ENCODE peak calls at places on chromosomes 16 and 17, in six cellular contexts. K, U, W, S, O and I are unnamed samples.

GRCh38 chr17:45227631-45228120 is 6.0 kb downstream of the FMNL1 start:
- DNase-seq in K (no peak), S (no peak), O (peak; percentile 32), U (no peak), W (no peak), I (no peak)

GRCh38 chr17:28907052-28907438 is 4.2 kb upstream of the DHRS13 start:
- DNase-seq in O (no peak), S (peak; percentile 34), W (no peak), U (no peak), K (no peak), I (no peak)

GRCh38 chr16:67184453-67185002 is 765 bp upstream of the MATCAP1 start:
- DNase-seq in U (no peak), S (no peak), O (no peak), K (no peak), W (no peak), I (no peak)

GRCh38 chr17:45261577-45262515 is at the start of gene SPATA32:
- DNase-seq in O (peak; percentile 58), S (peak; percentile 74), W (peak; percentile 41), K (peak; percentile 31), U (peak; percentile 67), I (peak; percentile 43)

GRCh38 chr17:1882836-1883235 is 53.0 kb downstream of the RPA1 start:
- DNase-seq in S (no peak), K (peak; percentile 47), U (peak; percentile 28), O (peak; percentile 24), W (no peak), I (peak; percentile 45)

GRCh38 chr17:8173871-8174322 is 2.3 kb downstream of the TMEM107 start:
- DNase-seq in W (no peak), O (no peak), S (no peak), U (no peak), K (no peak), I (no peak)

GRCh38 chr17:47703191-47703591 is 9.2 kb downstream of the TBKBP1 start:
- DNase-seq in K (no peak), W (no peak), S (no peak), U (no peak), O (peak; percentile 61), I (no peak)

GRCh38 chr17:12528036-12528435 is 137.7 kb upstream of the MYOCD start:
- DNase-seq in S (no peak), U (no peak), W (no peak), O (no peak), K (no peak), I (no peak)

GRCh38 chr16:59941581-59941980 is 1207.5 kb upstream of the GOT2 start:
- DNase-seq in U (no peak), W (no peak), S (no peak), K (no peak), O (no peak), I (no peak)

GRCh38 chr16:31143036-31143888 is 6.6 kb downstream of the PRSS36 start:
- DNase-seq in O (no peak), K (no peak), S (peak; percentile 75), W (no peak), U (no peak), I (no peak)

GRCh38 chr16:4700997-4701743 is 7.8 kb downstream of the NUDT16L1 start:
- DNase-seq in S (no peak), W (no peak), K (no peak), U (no peak), O (no peak), I (no peak)

GRCh38 chr16:66874079-66874775 is 6.1 kb upstream of the PDP2 start:
- DNase-seq in O (peak; percentile 13), K (no peak), S (no peak), W (no peak), U (no peak), I (no peak)

GRCh38 chr17:78124081-78124835 is 4.3 kb downstream of the TMC6 start:
- DNase-seq in W (no peak), K (no peak), S (no peak), O (peak; percentile 15), U (no peak), I (no peak)

GRCh38 chr16:1470543-1471251 is 4.1 kb downstream of the CLCN7 start:
- DNase-seq in W (no peak), K (no peak), S (no peak), U (no peak), O (no peak), I (peak; percentile 22)

GRCh38 chr16:4261557-4262172 is 11.2 kb downstream of the TFAP4 start:
- DNase-seq in O (peak; percentile 29), W (no peak), K (peak; percentile 60), U (peak; percentile 34), S (no peak), I (peak; percentile 14)

GRCh38 chr16:88761830-88762229 is 23.2 kb downstream of the PIEZO1 start:
- DNase-seq in K (no peak), W (no peak), U (no peak), S (no peak), O (no peak), I (no peak)

GRCh38 chr16:58912571-58912970 is 178.5 kb upstream of the GOT2 start:
- DNase-seq in U (no peak), O (no peak), K (no peak), W (no peak), S (no peak), I (no peak)